ENCODE peak calls at places on chromosome 22, in five cellular contexts. U is HL-60, G is endothelial cell of umbilical vein, B is breast epithelium, N is transverse colon. J is an unnamed sample.
A peak's percentile ranks its signal among the peaks of the same experiment; 100 is the strongest.

GRCh38 chr22:25564320-25564978 is at the start of gene GRK3:
- DNase-seq in U (peak; percentile 84), G (peak; percentile 37), B (peak; percentile 59), N (peak; percentile 72), J (no peak)

GRCh38 chr22:43094551-43094950 is 5.4 kb upstream of the TTLL1 start:
- DNase-seq in U (no peak), G (no peak), B (no peak), N (no peak), J (no peak)

GRCh38 chr22:20741634-20742581 is 32.0 kb upstream of the SERPIND1 start:
- DNase-seq in U (no peak), G (peak; percentile 34), B (no peak), N (peak; percentile 22), J (no peak)

GRCh38 chr22:24225951-24226350 is 18.9 kb downstream of the GGT5 start:
- DNase-seq in U (no peak), G (no peak), B (no peak), N (no peak), J (no peak)

GRCh38 chr22:35930933-35931332 is 97.7 kb downstream of the RBFOX2 start:
- DNase-seq in U (no peak), G (peak; percentile 77), B (no peak), N (no peak), J (peak; percentile 35)

GRCh38 chr22:25941365-25941960 is 199.5 kb downstream of the MYO18B start:
- DNase-seq in U (no peak), G (no peak), B (no peak), N (no peak), J (no peak)

GRCh38 chr22:42967933-42968332 is 47.0 kb downstream of the PACSIN2 start:
- DNase-seq in U (peak; percentile 75), G (no peak), B (no peak), N (peak; percentile 58), J (no peak)

GRCh38 chr22:42991010-42991651 is 23.8 kb downstream of the PACSIN2 start:
- DNase-seq in U (no peak), G (no peak), B (no peak), N (peak; percentile 69), J (no peak)

GRCh38 chr22:39800790-39801540 is 92.6 kb downstream of the ENTHD1 start:
- DNase-seq in U (no peak), G (no peak), B (no peak), N (no peak), J (no peak)

GRCh38 chr22:38570841-38571364 is 920 bp upstream of the DMC1 start:
- DNase-seq in U (no peak), G (no peak), B (peak; percentile 40), N (peak; percentile 36), J (no peak)

GRCh38 chr22:17479129-17479528 is 84.2 kb upstream of the SLC25A18 start:
- DNase-seq in U (no peak), G (no peak), B (no peak), N (no peak), J (no peak)

GRCh38 chr22:17476838-17477237 is 86.5 kb upstream of the SLC25A18 start:
- DNase-seq in U (peak; percentile 38), G (no peak), B (no peak), N (no peak), J (no peak)

GRCh38 chr22:17481424-17481823 is 81.9 kb upstream of the SLC25A18 start:
- DNase-seq in U (no peak), G (no peak), B (no peak), N (no peak), J (no peak)

GRCh38 chr22:17475318-17476212 is 87.7 kb upstream of the SLC25A18 start:
- DNase-seq in U (no peak), G (no peak), B (no peak), N (no peak), J (no peak)

DNA sequence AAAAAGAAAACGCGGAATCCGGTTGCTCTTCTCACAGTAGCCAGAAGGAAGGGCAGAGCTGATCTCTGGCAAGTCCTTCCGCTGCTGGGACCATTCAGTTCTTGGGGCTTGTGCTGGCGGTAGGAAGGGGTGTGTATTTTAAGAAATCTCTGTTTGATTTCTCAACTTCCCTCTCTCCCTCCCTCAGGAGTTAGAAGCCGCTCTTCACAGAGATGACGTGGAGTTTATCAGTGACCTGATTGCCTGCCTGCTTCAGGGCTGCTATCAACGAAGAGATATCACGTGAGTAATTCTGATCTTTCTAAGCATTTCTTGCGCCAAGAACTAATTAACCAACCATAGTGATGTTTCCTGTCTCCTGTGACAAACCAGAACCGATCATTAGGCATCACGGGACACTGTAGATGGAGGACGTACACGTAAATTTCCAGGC is 85.9 kb upstream of the SLC25A18 start:
- DNase-seq in U (peak; percentile 80), G (no peak), B (no peak), N (no peak), J (no peak)
- H3K4me3 ChIP-seq in U (peak overlapping the region; percentile 25), G (no peak overlapping the region), B (no peak overlapping the region), N (no peak overlapping the region), J (no peak overlapping the region)

GRCh38 chr22:33756508-33756949 is 163.7 kb downstream of the LARGE1 start:
- DNase-seq in U (no peak), G (no peak), B (no peak), N (no peak), J (no peak)
- TF ChIP-seq CTCF in U (no peak), G (no peak), B (no peak), N (no peak), J (no peak)

GRCh38 chr22:46147471-46148267 is 2.7 kb upstream of the PPARA start:
- DNase-seq in U (no peak), G (no peak), B (no peak), N (no peak), J (no peak)
- TF ChIP-seq POLR2AphosphoS5 in U (no peak), G (no peak), B (no peak), N (no peak), J (no peak)

DNA sequence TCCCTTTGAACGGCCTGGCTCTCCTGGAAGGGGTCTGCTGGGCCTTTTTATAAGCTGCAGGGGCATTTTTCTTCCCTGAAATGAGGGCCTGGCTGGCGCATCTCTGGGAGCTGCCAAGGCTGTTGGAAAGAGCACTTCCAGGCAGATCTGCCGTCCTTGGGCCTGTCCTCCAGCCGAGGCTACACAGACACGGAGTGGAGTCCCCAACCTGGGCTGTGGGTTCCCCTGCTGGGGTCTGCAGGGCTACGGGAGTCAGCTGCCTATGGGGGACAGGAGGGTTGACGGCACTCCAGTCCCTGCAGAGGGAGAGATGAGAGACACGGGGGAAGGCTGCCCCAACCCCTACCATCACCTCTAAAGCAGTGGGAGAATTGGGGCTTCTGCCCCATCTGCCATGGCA is 606.6 kb downstream of the TBC1D22A start:
- DNase-seq in U (no peak), G (no peak), B (no peak), N (no peak), J (no peak)
- H3K4me3 ChIP-seq in U (no peak overlapping the region), G (no peak overlapping the region), B (no peak overlapping the region), N (no peak overlapping the region), J (no peak overlapping the region)

GRCh38 chr22:49800408-49801238 is 27.1 kb downstream of the BRD1 start:
- DNase-seq in U (no peak), G (no peak), B (no peak), N (no peak), J (no peak)
- TF ChIP-seq CTCF in U (no peak), G (no peak), B (no peak), N (no peak), J (no peak)

GRCh38 chr22:48367731-48368130 is 1459.9 kb downstream of the BRD1 start:
- DNase-seq in U (no peak), G (no peak), B (no peak), N (peak; percentile 1), J (no peak)
- TF ChIP-seq POLR2AphosphoS5 in U (no peak), G (no peak), B (no peak), N (no peak), J (no peak)

DNA sequence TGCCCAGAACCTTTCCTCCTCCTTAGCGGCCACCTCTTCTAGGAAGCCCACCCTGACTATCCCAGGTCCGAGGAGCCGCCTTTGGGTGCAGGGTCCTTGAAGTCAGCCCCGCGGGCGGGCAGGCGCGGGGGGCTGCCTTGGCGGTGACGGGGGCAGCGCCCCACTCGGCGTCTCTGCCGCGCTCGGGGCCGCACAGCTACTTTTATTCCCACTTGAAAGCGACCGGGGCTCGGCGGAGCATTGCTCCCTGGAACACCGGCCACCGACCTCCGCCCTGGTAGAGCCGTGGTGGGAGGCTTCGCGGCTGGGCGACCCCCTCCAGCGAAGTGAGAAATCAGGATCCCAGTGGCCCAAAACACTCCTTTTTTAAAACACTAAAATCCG is 823 bp upstream of the MAPK11 start:
- DNase-seq in U (no peak), G (no peak), B (no peak), N (no peak), J (no peak)
- H3K4me3 ChIP-seq in U (no peak overlapping the region), G (peak overlapping the region; percentile 42), B (peak overlapping the region; percentile 76), N (peak overlapping the region; percentile 33), J (peak overlapping the region; percentile 59)

GRCh38 chr22:22400099-22400498 is 108.4 kb downstream of the ZNF280B start:
- DNase-seq in U (no peak), G (no peak), B (no peak), N (no peak), J (no peak)
- TF ChIP-seq CTCF in U (no peak), G (no peak), B (no peak), N (no peak), J (no peak)

J was measured in Panc1.